ENCODE peak calls at places on chromosomes 2 and 18, in five cellular contexts. F is tibial artery, H is HFF-Myc, C is esophagus squamous epithelium, D is uterus. G is an unnamed sample.

GRCh38 chr2:31110998-31111397 is 27.2 kb downstream of the GALNT14 start:
- DNase-seq in F (no peak), H (no peak), C (no peak), D (no peak), G (no peak)

GRCh38 chr2:43340945-43341356 is 114.5 kb upstream of the ZFP36L2 start:
- DNase-seq in F (no peak), H (no peak), C (no peak), D (no peak), G (no peak)

GRCh38 chr18:79657342-79657996 is 22.1 kb upstream of the CTDP1 start:
- DNase-seq in F (no peak), H (no peak), C (no peak), D (no peak), G (no peak)

GRCh38 chr2:136185991-136186771 is 68.2 kb upstream of the CXCR4 start:
- DNase-seq in F (no peak), H (no peak), C (no peak), D (no peak), G (no peak)

GRCh38 chr2:172864182-172864581 is 128.5 kb downstream of the RAPGEF4 start:
- DNase-seq in F (peak), H (no peak), C (no peak), D (peak), G (no peak)

GRCh38 chr2:170434900-170435640 is 257.1 kb downstream of the MYO3B start:
- DNase-seq in F (no peak), H (no peak), C (no peak), D (no peak), G (no peak)

GRCh38 chr2:160492401-160493226 is 993 bp downstream of the RBMS1 start:
- DNase-seq in F (peak), H (no peak), C (no peak), D (peak), G (no peak)

GRCh38 chr2:41540268-41540963 is 507.4 kb upstream of the PKDCC start:
- DNase-seq in F (no peak), H (no peak), C (no peak), D (no peak), G (no peak)

GRCh38 chr18:36127866-36128845 is 984 bp downstream of the SLC39A6 start:
- DNase-seq in F (no peak), H (no peak), C (no peak), D (no peak), G (no peak)

GRCh38 chr2:157559061-157559460 is 69.6 kb downstream of the ACVR1C start:
- DNase-seq in F (no peak), H (no peak), C (no peak), D (no peak), G (no peak)

GRCh38 chr18:8548186-8548585 is 61.1 kb upstream of the RAB12 start:
- DNase-seq in F (no peak), H (no peak), C (no peak), D (no peak), G (peak)

GRCh38 chr2:30147196-30147714 is 448 bp downstream of the YPEL5 start:
- DNase-seq in F (no peak), H (no peak), C (no peak), D (peak), G (no peak)

GRCh38 chr18:21997207-21998143 is 171.9 kb upstream of the GATA6 start:
- DNase-seq in F (no peak), H (peak), C (no peak), D (no peak), G (no peak)

GRCh38 chr2:45944075-45944474 is 292.6 kb downstream of the PRKCE start:
- DNase-seq in F (no peak), H (peak), C (no peak), D (no peak), G (peak)

GRCh38 chr2:10985260-10985659 is 73.5 kb downstream of the KCNF1 start:
- DNase-seq in F (peak), H (no peak), C (no peak), D (no peak), G (no peak)

GRCh38 chr2:173997269-173997668 is 32.1 kb upstream of the SP3 start:
- DNase-seq in F (peak), H (no peak), C (peak), D (peak), G (no peak)

GRCh38 chr2:3493610-3493997 is 25.7 kb downstream of the ADI1 start:
- DNase-seq in F (peak), H (no peak), C (no peak), D (peak), G (peak)

GRCh38 chr2:219109468-219109867 is 48.7 kb upstream of the IHH start:
- DNase-seq in F (no peak), H (no peak), C (no peak), D (no peak), G (no peak)

GRCh38 chr18:58856881-58857280 is 7.8 kb upstream of the ZNF532 start:
- DNase-seq in F (peak), H (no peak), C (no peak), D (no peak), G (peak)

GRCh38 chr2:200586644-200586975 is 796 bp downstream of the AOX1 start:
- DNase-seq in F (no peak), H (no peak), C (no peak), D (no peak), G (no peak)
- H3K4me3 ChIP-seq in F (peak), H (peak), C (peak), D (peak), G (no peak)

DNA sequence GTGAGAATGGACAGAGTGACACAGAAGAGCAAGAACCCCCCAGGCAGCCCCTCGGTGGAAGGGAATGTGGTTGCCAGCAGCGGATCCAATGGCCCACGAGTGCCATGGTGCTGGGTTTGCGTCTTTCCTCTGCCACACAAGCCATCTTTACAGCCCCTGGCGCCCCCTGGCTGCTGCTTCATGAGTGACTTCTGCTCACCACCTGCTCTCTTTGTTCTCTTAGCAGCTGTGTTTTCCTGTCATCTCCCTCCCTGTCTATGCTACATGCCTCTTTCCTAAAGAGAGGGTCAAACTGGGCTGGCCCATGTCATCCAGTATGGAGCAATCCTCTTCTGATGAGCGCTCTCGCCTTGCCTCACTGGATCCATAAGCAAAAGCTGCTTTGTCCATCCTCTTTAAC is 300.0 kb upstream of the SMIM21 start:
- DNase-seq in F (no peak), H (no peak), C (no peak), D (no peak), G (no peak)
- TF ChIP-seq CTCF in F (no peak), H (peak), C (peak), D (no peak), G (peak)

GRCh38 chr2:72146357-72147302 is 1.0 kb downstream of the CYP26B1 start:
- DNase-seq in F (peak), H (no peak), C (no peak), D (peak), G (no peak)
- H3K4me3 ChIP-seq in F (peak), H (peak), C (peak), D (peak), G (no peak)

GRCh38 chr2:182821172-182821571 is 45.3 kb downstream of the FRZB start:
- DNase-seq in F (no peak), H (no peak), C (no peak), D (no peak), G (no peak)

GRCh38 chr2:182824759-182825143 is 41.7 kb downstream of the FRZB start:
- DNase-seq in F (no peak), H (no peak), C (no peak), D (no peak), G (no peak)

GRCh38 chr2:182826051-182826450 is 40.4 kb downstream of the FRZB start:
- DNase-seq in F (no peak), H (no peak), C (no peak), D (no peak), G (no peak)

GRCh38 chr2:182822733-182823132 is 43.7 kb downstream of the FRZB start:
- DNase-seq in F (no peak), H (no peak), C (no peak), D (no peak), G (no peak)

DNA sequence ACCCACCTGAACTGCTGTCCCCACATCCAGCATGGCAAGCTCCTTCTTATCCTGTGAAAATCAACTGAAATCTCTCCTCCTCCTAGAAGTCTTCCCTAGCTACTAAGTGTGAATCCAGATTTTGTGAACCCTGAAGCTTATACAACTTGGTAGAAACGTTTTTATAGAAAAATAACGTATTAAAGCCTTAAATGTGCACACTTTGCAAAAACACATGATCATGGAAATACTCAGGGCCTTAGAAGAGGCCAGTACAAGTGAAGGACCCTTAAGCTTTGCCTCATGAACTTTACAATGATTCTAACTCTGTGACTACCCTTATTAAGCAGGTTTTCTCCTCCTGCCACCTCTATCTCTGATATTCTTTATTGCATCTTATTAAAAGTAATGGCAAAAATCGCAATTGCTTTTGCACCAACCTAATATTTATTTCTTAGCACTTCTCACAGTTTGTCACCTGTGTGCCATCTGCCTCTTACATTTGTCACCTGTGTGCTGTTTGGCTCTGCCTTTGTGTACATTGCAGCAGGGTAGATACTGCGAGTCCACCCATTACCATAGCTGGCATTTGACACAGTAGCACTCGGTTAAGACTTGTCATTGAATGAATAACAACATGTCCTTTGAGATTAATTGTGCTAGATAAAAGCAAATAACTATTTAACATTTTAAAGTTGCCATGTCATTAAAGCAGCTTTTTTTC is 42.2 kb downstream of the FRZB start:
- DNase-seq in F (no peak), H (no peak), C (no peak), D (no peak), G (no peak)
- TF ChIP-seq CTCF in F (no peak), H (no peak), C (no peak), D (no peak), G (no peak)

GRCh38 chr18:55585050-55585449 is 2.9 kb downstream of the TCF4 start:
- DNase-seq in F (no peak), H (no peak), C (no peak), D (no peak), G (no peak)
- H3K4me3 ChIP-seq in F (peak), H (peak), C (peak), D (peak), G (peak)

GRCh38 chr2:119223521-119224390 is at the start of gene STEAP3:
- DNase-seq in F (peak), H (no peak), C (no peak), D (peak), G (no peak)
- TF ChIP-seq CTCF in F (no peak), H (no peak), C (no peak), D (no peak), G (no peak)

DNA sequence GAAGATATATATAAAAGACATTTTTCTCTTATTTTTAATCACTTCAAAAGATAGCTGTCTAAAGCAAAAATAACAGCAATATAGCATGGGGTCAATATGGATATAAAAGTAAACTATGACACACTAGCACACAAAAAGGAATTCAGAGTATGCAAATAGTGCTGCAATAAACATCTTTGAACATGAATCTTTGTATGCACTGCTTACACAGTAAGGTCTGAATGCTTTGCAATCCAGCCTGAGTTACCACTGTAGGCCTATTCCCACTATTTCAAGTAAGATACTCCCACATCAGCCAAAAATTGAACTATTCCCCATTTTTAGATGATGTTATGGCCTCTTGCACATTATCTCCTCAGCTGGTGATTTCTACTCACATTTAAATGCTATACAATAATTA is 27.4 kb upstream of the ERCC3 start:
- DNase-seq in F (no peak), H (no peak), C (no peak), D (no peak), G (peak)
- H3K4me3 ChIP-seq in F (no peak), H (no peak), C (no peak), D (no peak), G (no peak)